ENCODE peak calls at places on chromosomes 6 and 20, in four cellular contexts. One of them, this sample, is unnamed.

GRCh38 chr6:31738048-31738979 is 1.5 kb upstream of the MSH5 start:
- DNase-seq in K562: peak; percentile 91
- DNase-seq in WTC11: no peak
- DNase-seq in HepG2: peak; percentile 97
- DNase-seq in this sample: no peak

GRCh38 chr6:105835373-105835772 is 250.8 kb upstream of the PRDM1 start:
- DNase-seq in K562: peak; percentile 64
- DNase-seq in WTC11: peak; percentile 69
- DNase-seq in HepG2: peak; percentile 31
- DNase-seq in this sample: peak; percentile 53

GRCh38 chr6:4778086-4778485 is 1.9 kb downstream of the CDYL start:
- DNase-seq in K562: no peak
- DNase-seq in WTC11: no peak
- DNase-seq in HepG2: no peak
- DNase-seq in this sample: no peak

GRCh38 chr20:59248031-59248684 is 52.3 kb upstream of the EDN3 start:
- DNase-seq in K562: no peak
- DNase-seq in WTC11: no peak
- DNase-seq in HepG2: no peak
- DNase-seq in this sample: no peak

GRCh38 chr20:37397076-37397953 is 51.4 kb downstream of the SRC start:
- DNase-seq in K562: peak; percentile 45
- DNase-seq in WTC11: peak; percentile 46
- DNase-seq in HepG2: peak; percentile 57
- DNase-seq in this sample: no peak

GRCh38 chr20:40687384-40688128 is 1.5 kb downstream of the MAFB start:
- DNase-seq in K562: no peak
- DNase-seq in WTC11: peak; percentile 68
- DNase-seq in HepG2: no peak
- DNase-seq in this sample: peak; percentile 28

GRCh38 chr20:568097-568864 is 24.7 kb upstream of the CSNK2A1 start:
- DNase-seq in K562: peak; percentile 36
- DNase-seq in WTC11: no peak
- DNase-seq in HepG2: no peak
- DNase-seq in this sample: no peak

GRCh38 chr6:166626177-166627038 is 643 bp downstream of the RPS6KA2 start:
- DNase-seq in K562: no peak
- DNase-seq in WTC11: peak; percentile 61
- DNase-seq in HepG2: no peak
- DNase-seq in this sample: peak; percentile 28

GRCh38 chr20:3934628-3935027 is 45.4 kb downstream of the PANK2 start:
- DNase-seq in K562: no peak
- DNase-seq in WTC11: no peak
- DNase-seq in HepG2: no peak
- DNase-seq in this sample: no peak

GRCh38 chr20:9390441-9390840 is 123.9 kb upstream of the LAMP5 start:
- DNase-seq in K562: no peak
- DNase-seq in WTC11: no peak
- DNase-seq in HepG2: no peak
- DNase-seq in this sample: no peak

GRCh38 chr6:158769696-158770446 is 49.3 kb downstream of the EZR start:
- DNase-seq in K562: no peak
- DNase-seq in WTC11: no peak
- DNase-seq in HepG2: no peak
- DNase-seq in this sample: no peak

GRCh38 chr6:138403324-138403800 is 661 bp upstream of the HEBP2 start:
- DNase-seq in K562: peak; percentile 69
- DNase-seq in WTC11: peak; percentile 45
- DNase-seq in HepG2: no peak
- DNase-seq in this sample: peak; percentile 52

GRCh38 chr20:32190608-32191415 is 16.7 kb downstream of the PLAGL2 start:
- DNase-seq in K562: no peak
- DNase-seq in WTC11: no peak
- DNase-seq in HepG2: no peak
- DNase-seq in this sample: no peak

GRCh38 chr6:9204171-9204570 is 768.8 kb upstream of the SLC35B3 start:
- DNase-seq in K562: no peak
- DNase-seq in WTC11: no peak
- DNase-seq in HepG2: no peak
- DNase-seq in this sample: no peak

GRCh38 chr6:41470341-41471063 is 75.7 kb upstream of the FOXP4 start:
- DNase-seq in K562: no peak
- DNase-seq in WTC11: peak; percentile 54
- DNase-seq in HepG2: no peak
- DNase-seq in this sample: no peak

GRCh38 chr6:49892280-49892679 is 25.9 kb upstream of the CRISP1 start:
- DNase-seq in K562: no peak
- DNase-seq in WTC11: no peak
- DNase-seq in HepG2: no peak
- DNase-seq in this sample: no peak

GRCh38 chr6:66865771-66866170 is 1158.7 kb upstream of the EYS start:
- DNase-seq in K562: no peak
- DNase-seq in WTC11: no peak
- DNase-seq in HepG2: no peak
- DNase-seq in this sample: no peak

GRCh38 chr20:59164681-59165388 is 1.2 kb downstream of the ZNF831 start:
- DNase-seq in K562: no peak
- DNase-seq in WTC11: no peak
- DNase-seq in HepG2: no peak
- DNase-seq in this sample: no peak

GRCh38 chr6:87054143-87054833 is 40.6 kb downstream of the CGA start:
- DNase-seq in K562: no peak
- DNase-seq in WTC11: no peak
- DNase-seq in HepG2: no peak
- DNase-seq in this sample: no peak

GRCh38 chr6:17355404-17355774 is 38.0 kb upstream of the CAP2 start:
- DNase-seq in K562: no peak
- DNase-seq in WTC11: no peak
- DNase-seq in HepG2: no peak
- DNase-seq in this sample: no peak

DNA sequence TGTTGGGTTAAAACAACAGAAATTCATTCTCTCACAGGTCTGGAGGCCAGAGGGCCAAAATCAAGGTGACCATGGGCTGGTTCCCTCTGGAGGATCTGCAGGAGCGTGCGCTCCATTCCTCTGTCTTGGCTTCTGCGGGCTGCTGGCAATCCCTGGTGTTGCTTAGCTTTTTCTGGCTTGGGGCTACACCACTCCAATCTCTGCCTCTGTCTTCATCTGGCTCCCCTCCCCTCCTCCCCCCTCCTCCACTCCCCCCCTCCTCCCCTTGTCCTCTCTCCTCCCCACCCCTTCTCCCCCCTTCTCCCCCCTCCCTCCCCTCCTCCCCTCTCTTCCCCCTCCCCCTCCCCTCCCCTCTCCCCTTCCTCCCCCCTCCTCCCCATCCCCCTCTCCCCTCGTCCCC is 321.3 kb upstream of the ARID1B start:
- DNase-seq in K562: no peak
- DNase-seq in WTC11: no peak
- DNase-seq in HepG2: no peak
- DNase-seq in this sample: no peak
- TF ChIP-seq ELF4 in K562: no peak
- TF ChIP-seq ELF4 in WTC11: no peak
- TF ChIP-seq ELF4 in HepG2: no peak
- TF ChIP-seq ELF4 in this sample: no peak

GRCh38 chr6:33126101-33126714 is 50.4 kb downstream of the HLA-DPB1 start:
- DNase-seq in K562: peak; percentile 75
- DNase-seq in WTC11: peak; percentile 91
- DNase-seq in HepG2: peak; percentile 50
- DNase-seq in this sample: peak; percentile 66
- TF ChIP-seq ELF4 in K562: no peak
- TF ChIP-seq ELF4 in WTC11: no peak
- TF ChIP-seq ELF4 in HepG2: no peak
- TF ChIP-seq ELF4 in this sample: no peak

GRCh38 chr20:44166477-44166876 is 20.5 kb downstream of the JPH2 start:
- DNase-seq in K562: no peak
- DNase-seq in WTC11: no peak
- DNase-seq in HepG2: no peak
- DNase-seq in this sample: no peak
- TF ChIP-seq ELF4 in K562: no peak
- TF ChIP-seq ELF4 in WTC11: no peak
- TF ChIP-seq ELF4 in HepG2: no peak
- TF ChIP-seq ELF4 in this sample: no peak

GRCh38 chr6:135129139-135129867 is 51.8 kb upstream of the MYB start:
- DNase-seq in K562: no peak
- DNase-seq in WTC11: no peak
- DNase-seq in HepG2: no peak
- DNase-seq in this sample: no peak

GRCh38 chr6:135126034-135126433 is 55.1 kb upstream of the MYB start:
- DNase-seq in K562: no peak
- DNase-seq in WTC11: no peak
- DNase-seq in HepG2: no peak
- DNase-seq in this sample: no peak

DNA sequence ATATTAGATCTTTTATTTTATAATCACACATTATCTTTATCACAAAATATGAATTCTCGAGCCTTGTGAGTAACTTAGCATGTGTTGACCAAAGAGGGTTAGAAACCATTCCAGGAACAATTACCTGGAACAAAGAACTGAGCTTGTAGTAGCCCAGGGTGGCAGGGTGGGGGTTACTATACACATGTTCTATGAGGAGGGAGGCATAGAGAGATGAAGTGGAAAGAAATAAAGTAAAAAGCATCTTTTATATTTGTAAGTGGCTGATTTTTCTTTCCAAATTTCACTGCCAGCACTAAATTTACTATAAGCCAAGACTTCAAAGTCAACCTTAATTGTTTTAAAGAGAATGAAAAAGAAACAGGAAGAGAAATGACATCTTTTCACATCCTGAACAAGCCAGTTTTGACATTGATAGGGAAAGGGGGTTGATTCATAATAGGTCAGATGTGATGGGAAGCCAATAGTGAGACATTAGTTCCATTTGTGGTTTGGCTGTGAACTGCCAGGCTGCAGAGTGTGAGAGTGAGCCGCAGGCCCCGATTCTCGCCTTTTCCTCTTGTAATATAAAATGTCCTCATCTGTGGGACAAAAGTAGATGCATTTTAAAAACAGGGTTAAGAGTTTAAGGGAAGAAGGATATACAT is 52.7 kb upstream of the MYB start:
- DNase-seq in K562: no peak
- DNase-seq in WTC11: no peak
- DNase-seq in HepG2: no peak
- DNase-seq in this sample: no peak
- TF ChIP-seq ELF4 in K562: no peak
- TF ChIP-seq ELF4 in WTC11: no peak
- TF ChIP-seq ELF4 in HepG2: no peak
- TF ChIP-seq ELF4 in this sample: no peak

DNA sequence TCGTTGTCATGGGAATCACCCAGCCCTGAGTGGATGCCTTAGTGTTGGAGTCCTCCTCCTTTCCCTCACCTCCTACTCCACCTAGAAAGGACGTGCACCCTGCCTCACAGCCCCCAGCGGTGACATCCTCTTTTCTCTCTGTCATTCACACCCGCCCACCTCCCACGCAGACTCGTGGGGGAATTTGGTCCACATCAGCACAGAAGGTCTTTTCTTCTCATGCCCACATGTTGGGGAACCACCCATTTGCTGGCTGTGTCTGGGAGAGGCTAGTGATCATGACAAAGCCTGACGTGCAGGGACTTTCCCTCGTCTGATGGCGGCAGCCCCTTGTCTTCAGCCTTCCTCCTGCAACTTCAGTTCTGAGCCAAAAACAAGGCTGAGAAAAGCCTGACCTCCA is 96.0 kb upstream of the CNKSR3 start:
- DNase-seq in K562: peak; percentile 36
- DNase-seq in WTC11: no peak
- DNase-seq in HepG2: no peak
- DNase-seq in this sample: no peak
- TF ChIP-seq ELF4 in K562: no peak
- TF ChIP-seq ELF4 in WTC11: no peak
- TF ChIP-seq ELF4 in HepG2: no peak
- TF ChIP-seq ELF4 in this sample: no peak

DNA sequence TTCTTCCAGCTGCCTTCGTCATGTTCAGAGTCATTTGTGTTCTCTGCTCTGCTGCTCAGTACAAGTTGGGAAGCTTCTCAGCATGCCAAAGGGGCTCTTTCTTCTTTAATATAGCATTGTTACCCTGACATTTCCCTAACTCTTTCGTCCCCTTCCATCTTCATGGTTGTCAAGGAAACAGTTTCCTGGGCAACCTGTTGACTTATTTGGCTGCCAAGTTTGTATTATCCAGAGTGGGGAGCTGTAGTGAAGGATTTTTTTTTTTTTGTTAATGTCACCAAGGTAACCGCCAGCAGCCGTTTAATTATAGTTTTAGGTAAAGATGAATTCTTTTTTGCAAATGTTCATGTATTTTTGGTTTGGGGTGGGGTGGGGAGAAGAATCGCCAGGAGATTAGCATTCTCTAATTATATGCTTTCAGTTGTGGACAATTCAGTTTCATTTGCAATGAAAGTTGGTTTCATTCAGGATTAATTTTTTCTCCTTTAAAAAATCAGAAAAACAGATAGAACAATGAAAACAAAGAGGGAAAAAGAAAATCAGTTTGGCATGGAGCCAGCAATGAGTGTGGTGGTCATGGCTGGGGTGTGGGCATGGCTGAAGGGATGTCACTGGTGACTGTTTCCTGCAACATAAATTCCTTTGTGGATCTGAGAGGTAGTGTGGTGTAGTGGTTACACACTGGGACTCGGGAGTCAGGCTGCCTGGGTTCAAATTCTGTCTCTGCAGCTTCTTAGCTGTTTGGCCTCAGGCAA is 73.0 kb upstream of the KCNG1 start:
- DNase-seq in K562: no peak
- DNase-seq in WTC11: no peak
- DNase-seq in HepG2: no peak
- DNase-seq in this sample: no peak
- TF ChIP-seq ELF4 in K562: no peak
- TF ChIP-seq ELF4 in WTC11: no peak
- TF ChIP-seq ELF4 in HepG2: no peak
- TF ChIP-seq ELF4 in this sample: no peak

GRCh38 chr6:36977470-36977941 is 8.5 kb downstream of the MTCH1 start:
- DNase-seq in K562: peak; percentile 82
- DNase-seq in WTC11: peak; percentile 40
- DNase-seq in HepG2: no peak
- DNase-seq in this sample: peak; percentile 58

GRCh38 chr6:36980129-36980528 is 5.9 kb downstream of the MTCH1 start:
- DNase-seq in K562: no peak
- DNase-seq in WTC11: no peak
- DNase-seq in HepG2: no peak
- DNase-seq in this sample: no peak

GRCh38 chr6:36980876-36981619 is 4.9 kb downstream of the MTCH1 start:
- DNase-seq in K562: no peak
- DNase-seq in WTC11: no peak
- DNase-seq in HepG2: no peak
- DNase-seq in this sample: no peak

GRCh38 chr6:36978687-36979086 is 7.3 kb downstream of the MTCH1 start:
- DNase-seq in K562: no peak
- DNase-seq in WTC11: no peak
- DNase-seq in HepG2: no peak
- DNase-seq in this sample: no peak

GRCh38 chr6:36979343-36979742 is 6.7 kb downstream of the MTCH1 start:
- DNase-seq in K562: no peak
- DNase-seq in WTC11: no peak
- DNase-seq in HepG2: no peak
- DNase-seq in this sample: no peak
- TF ChIP-seq ELF4 in K562: no peak
- TF ChIP-seq ELF4 in WTC11: no peak
- TF ChIP-seq ELF4 in HepG2: no peak
- TF ChIP-seq ELF4 in this sample: no peak